ENCODE peak calls at places on chromosome 2, in six cellular contexts. One of them, this sample, is unnamed.

GRCh38 chr2:46268986-46269385 is 28.2 kb upstream of the EPAS1 start:
- DNase-seq in IMR-90: peak; percentile 28
- DNase-seq in OCI-LY7: no peak
- DNase-seq in mesenchymal stem cell: peak; percentile 88
- DNase-seq in suprapubic skin: no peak
- DNase-seq in sigmoid colon: no peak
- DNase-seq in this sample: no peak

GRCh38 chr2:33522571-33522970 is 46.1 kb downstream of the RASGRP3 start:
- DNase-seq in suprapubic skin: no peak
- DNase-seq in mesenchymal stem cell: peak; percentile 58
- DNase-seq in sigmoid colon: no peak
- DNase-seq in OCI-LY7: no peak
- DNase-seq in IMR-90: peak; percentile 42
- DNase-seq in this sample: no peak

GRCh38 chr2:230512955-230513748 is 97.2 kb downstream of the SP100 start:
- DNase-seq in IMR-90: no peak
- DNase-seq in sigmoid colon: no peak
- DNase-seq in suprapubic skin: no peak
- DNase-seq in mesenchymal stem cell: no peak
- DNase-seq in OCI-LY7: no peak
- DNase-seq in this sample: no peak

GRCh38 chr2:60603533-60604190 is 50.2 kb upstream of the BCL11A start:
- DNase-seq in mesenchymal stem cell: no peak
- DNase-seq in sigmoid colon: no peak
- DNase-seq in IMR-90: no peak
- DNase-seq in OCI-LY7: no peak
- DNase-seq in suprapubic skin: no peak
- DNase-seq in this sample: no peak

GRCh38 chr2:196718796-196719564 is 79.5 kb downstream of the CCDC150 start:
- DNase-seq in sigmoid colon: no peak
- DNase-seq in IMR-90: peak; percentile 75
- DNase-seq in OCI-LY7: no peak
- DNase-seq in suprapubic skin: no peak
- DNase-seq in mesenchymal stem cell: peak; percentile 56
- DNase-seq in this sample: no peak

GRCh38 chr2:68368657-68369339 is 3.7 kb downstream of the PLEK start:
- DNase-seq in suprapubic skin: no peak
- DNase-seq in IMR-90: peak; percentile 81
- DNase-seq in OCI-LY7: peak; percentile 20
- DNase-seq in mesenchymal stem cell: peak; percentile 75
- DNase-seq in sigmoid colon: no peak
- DNase-seq in this sample: no peak

GRCh38 chr2:227411320-227411989 is 23.7 kb upstream of the SCYGR1 start:
- DNase-seq in sigmoid colon: no peak
- DNase-seq in suprapubic skin: no peak
- DNase-seq in IMR-90: peak; percentile 39
- DNase-seq in OCI-LY7: no peak
- DNase-seq in mesenchymal stem cell: peak; percentile 39
- DNase-seq in this sample: no peak

GRCh38 chr2:119377266-119377972 is 10.6 kb downstream of the DBI start:
- DNase-seq in OCI-LY7: no peak
- DNase-seq in IMR-90: no peak
- DNase-seq in sigmoid colon: no peak
- DNase-seq in suprapubic skin: no peak
- DNase-seq in mesenchymal stem cell: no peak
- DNase-seq in this sample: no peak

GRCh38 chr2:173488861-173489260 is 134.2 kb downstream of the CDCA7 start:
- DNase-seq in sigmoid colon: no peak
- DNase-seq in suprapubic skin: no peak
- DNase-seq in OCI-LY7: no peak
- DNase-seq in IMR-90: no peak
- DNase-seq in mesenchymal stem cell: no peak
- DNase-seq in this sample: no peak

DNA sequence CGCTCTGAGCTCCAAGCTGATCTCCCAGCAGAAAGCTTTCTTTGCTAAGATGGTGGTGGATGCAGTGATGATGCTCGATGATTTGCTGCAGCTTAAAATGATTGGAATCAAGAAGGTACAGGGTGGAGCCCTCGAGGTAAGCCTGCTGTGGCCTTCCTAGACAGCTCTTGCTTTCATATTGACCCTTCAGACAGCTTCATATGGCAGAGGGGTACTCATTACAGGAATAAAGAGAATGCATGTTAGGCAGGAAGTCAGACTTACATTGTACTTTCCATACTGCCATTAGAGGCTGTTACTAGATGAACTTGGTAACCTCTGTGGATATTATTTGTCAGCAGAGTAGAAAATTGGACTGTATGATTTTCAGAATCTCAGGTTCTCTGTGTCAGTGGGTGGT is 10.5 kb downstream of the CCT7 start:
- DNase-seq in IMR-90: no peak
- DNase-seq in sigmoid colon: no peak
- DNase-seq in OCI-LY7: no peak
- DNase-seq in mesenchymal stem cell: no peak
- DNase-seq in suprapubic skin: no peak
- DNase-seq in this sample: no peak
- H3K27ac ChIP-seq in IMR-90: no peak overlapping the region
- H3K27ac ChIP-seq in sigmoid colon: no peak overlapping the region
- H3K27ac ChIP-seq in OCI-LY7: no peak overlapping the region
- H3K27ac ChIP-seq in mesenchymal stem cell: no peak overlapping the region
- H3K27ac ChIP-seq in suprapubic skin: no peak overlapping the region
- H3K27ac ChIP-seq in this sample: no peak overlapping the region

GRCh38 chr2:216219866-216220265 is 110.7 kb downstream of the XRCC5 start:
- DNase-seq in IMR-90: no peak
- DNase-seq in mesenchymal stem cell: no peak
- DNase-seq in suprapubic skin: no peak
- DNase-seq in OCI-LY7: no peak
- DNase-seq in sigmoid colon: no peak
- DNase-seq in this sample: no peak

GRCh38 chr2:216217904-216218260 is 108.7 kb downstream of the XRCC5 start:
- DNase-seq in OCI-LY7: no peak
- DNase-seq in mesenchymal stem cell: no peak
- DNase-seq in IMR-90: no peak
- DNase-seq in sigmoid colon: no peak
- DNase-seq in suprapubic skin: no peak
- DNase-seq in this sample: no peak

GRCh38 chr2:216214768-216215167 is 105.6 kb downstream of the XRCC5 start:
- DNase-seq in IMR-90: no peak
- DNase-seq in mesenchymal stem cell: no peak
- DNase-seq in suprapubic skin: no peak
- DNase-seq in sigmoid colon: no peak
- DNase-seq in OCI-LY7: no peak
- DNase-seq in this sample: no peak

GRCh38 chr2:216215991-216216390 is 106.8 kb downstream of the XRCC5 start:
- DNase-seq in suprapubic skin: no peak
- DNase-seq in mesenchymal stem cell: peak; percentile 43
- DNase-seq in sigmoid colon: no peak
- DNase-seq in OCI-LY7: peak; percentile 45
- DNase-seq in IMR-90: peak; percentile 40
- DNase-seq in this sample: no peak

DNA sequence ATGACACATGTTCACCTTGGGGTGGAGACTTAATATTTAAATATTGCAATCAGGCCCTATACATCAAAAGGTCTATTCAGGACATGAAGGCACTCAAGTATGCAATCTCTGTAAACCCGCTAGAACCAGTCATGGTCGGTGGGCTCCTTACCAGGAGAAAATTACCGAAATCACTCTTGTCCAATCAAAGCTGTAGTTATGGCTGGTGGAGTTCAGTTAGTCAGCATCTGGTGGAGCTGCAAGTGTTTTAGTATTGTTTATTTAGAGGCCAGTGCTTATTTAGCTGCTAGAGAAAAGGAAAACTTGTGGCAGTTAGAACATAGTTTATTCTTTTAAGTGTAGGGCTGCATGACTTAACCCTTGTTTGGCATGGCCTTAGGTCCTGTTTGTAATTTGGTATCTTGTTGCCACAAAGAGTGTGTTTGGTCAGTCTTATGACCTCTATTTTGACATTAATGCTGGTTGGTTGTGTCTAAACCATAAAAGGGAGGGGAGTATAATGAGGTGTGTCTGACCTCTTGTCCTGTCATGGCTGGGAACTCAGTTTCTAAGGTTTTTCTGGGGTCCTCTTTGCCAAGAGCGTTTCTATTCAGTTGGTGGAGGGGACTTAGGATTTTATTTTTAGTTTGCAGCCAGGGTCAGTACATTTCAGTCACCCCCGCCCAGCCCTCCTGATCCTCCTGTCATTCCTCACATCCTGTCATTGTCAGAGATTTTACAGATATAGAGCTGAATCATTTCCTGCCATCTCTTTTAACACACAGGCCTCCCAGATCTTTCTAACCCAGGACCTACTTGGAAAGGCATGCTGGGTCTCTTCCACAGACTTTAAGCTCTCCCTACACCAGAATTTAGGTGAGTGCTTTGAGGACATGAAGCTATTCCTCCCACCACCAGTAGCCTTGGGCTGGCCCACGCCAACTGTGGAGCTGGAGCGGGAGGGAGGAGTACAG is 108.1 kb downstream of the XRCC5 start:
- DNase-seq in suprapubic skin: no peak
- DNase-seq in OCI-LY7: peak; percentile 23
- DNase-seq in sigmoid colon: no peak
- DNase-seq in IMR-90: peak; percentile 71
- DNase-seq in mesenchymal stem cell: peak; percentile 89
- DNase-seq in this sample: no peak
- H3K4me1 ChIP-seq in suprapubic skin: no peaks in the 10 kb centered on the region
- H3K4me1 ChIP-seq in OCI-LY7: peaks cover 17% of the 10 kb centered on the region
- H3K4me1 ChIP-seq in sigmoid colon: no peaks in the 10 kb centered on the region
- H3K4me1 ChIP-seq in IMR-90: peaks cover 25% of the 10 kb centered on the region
- H3K4me1 ChIP-seq in mesenchymal stem cell: peaks cover 7% of the 10 kb centered on the region
- H3K4me1 ChIP-seq in this sample: peaks cover 13% of the 10 kb centered on the region

DNA sequence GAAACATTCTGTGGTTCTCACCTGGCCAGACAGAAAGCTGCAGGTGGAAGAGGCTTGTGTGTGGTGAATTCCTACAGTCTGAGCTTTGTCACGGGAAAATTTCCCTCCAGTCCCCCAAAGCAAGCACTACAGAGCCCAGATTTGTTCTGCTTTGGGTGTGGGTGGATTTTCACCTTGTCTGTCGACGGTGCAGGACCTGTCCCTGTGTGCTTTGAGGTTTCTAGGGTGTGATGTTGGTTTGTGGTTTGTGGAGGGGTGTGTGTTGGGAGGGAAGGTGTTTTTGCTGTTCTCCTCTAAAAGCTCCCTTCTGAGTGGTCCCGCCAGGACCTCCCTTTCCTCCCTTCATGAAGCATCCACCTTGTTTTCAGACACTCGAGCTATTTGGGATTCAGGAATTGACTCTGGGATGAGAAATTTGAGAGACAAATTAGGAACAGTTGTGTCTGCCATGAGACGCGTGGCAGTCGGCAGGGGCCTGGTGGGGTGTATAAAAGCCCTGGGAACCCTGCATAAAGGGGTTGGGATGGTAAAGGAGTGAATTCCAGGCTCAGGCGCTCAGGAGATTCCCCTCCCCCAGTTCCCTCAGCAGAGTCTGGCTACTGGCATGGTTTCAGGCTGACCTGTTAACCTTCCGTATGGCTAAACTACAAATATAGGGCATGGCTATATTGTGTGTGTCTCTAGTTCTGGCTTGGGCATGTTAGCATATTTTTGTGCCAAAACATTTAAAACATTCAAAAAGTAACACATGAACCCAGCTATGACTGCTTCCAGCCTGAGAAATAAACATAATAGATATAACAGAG is 65.5 kb downstream of the DGKD start:
- DNase-seq in mesenchymal stem cell: no peak
- DNase-seq in sigmoid colon: no peak
- DNase-seq in suprapubic skin: peak; percentile 8
- DNase-seq in OCI-LY7: peak; percentile 23
- DNase-seq in IMR-90: peak; percentile 31
- DNase-seq in this sample: no peak
- H3K27ac ChIP-seq in mesenchymal stem cell: no peak overlapping the region
- H3K27ac ChIP-seq in sigmoid colon: peak overlapping the region; percentile 28
- H3K27ac ChIP-seq in suprapubic skin: no peak overlapping the region
- H3K27ac ChIP-seq in OCI-LY7: peak overlapping the region; percentile 69
- H3K27ac ChIP-seq in IMR-90: peak overlapping the region; percentile 36
- H3K27ac ChIP-seq in this sample: peak overlapping the region; percentile 94

DNA sequence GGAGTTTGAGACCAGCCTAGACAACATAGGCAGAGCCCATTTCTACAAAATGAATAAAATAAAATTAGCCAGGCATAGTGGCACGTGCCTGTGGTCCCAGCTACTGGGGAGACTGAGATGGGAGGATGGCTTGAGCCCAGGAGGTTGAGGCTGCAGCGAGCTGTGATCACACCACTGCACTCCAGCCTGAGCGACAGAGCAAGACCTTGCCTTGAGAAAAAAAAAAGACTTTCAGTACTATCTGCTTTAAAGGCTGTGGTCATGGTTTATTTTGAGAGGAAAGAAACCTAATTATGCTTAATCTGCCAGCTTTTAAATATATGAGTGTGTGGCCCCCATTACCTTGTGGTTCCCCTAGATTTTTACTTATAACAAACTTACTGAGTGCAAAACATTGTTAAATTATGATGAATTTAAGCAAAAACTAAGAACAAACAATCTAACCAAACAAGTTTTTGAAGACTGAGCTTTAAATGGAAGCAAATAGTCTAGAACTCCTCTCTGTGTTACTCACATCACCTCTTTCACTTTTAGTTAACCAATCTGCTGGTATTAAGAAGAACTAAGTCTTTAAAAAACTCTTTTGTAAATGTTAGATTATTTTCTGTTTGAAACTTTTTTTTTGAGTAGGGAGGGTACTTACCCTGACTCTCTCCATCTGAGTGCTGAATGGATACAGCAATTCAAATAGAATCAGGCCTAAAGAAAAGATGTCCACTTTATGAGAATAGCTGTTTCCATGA is 65.4 kb downstream of the EIF2AK3 start:
- DNase-seq in IMR-90: no peak
- DNase-seq in OCI-LY7: no peak
- DNase-seq in suprapubic skin: no peak
- DNase-seq in sigmoid colon: no peak
- DNase-seq in mesenchymal stem cell: no peak
- DNase-seq in this sample: no peak
- H3K4me1 ChIP-seq in IMR-90: no peaks in the 10 kb centered on the region
- H3K4me1 ChIP-seq in OCI-LY7: no peaks in the 10 kb centered on the region
- H3K4me1 ChIP-seq in suprapubic skin: no peaks in the 10 kb centered on the region
- H3K4me1 ChIP-seq in sigmoid colon: no peaks in the 10 kb centered on the region
- H3K4me1 ChIP-seq in mesenchymal stem cell: no peaks in the 10 kb centered on the region
- H3K4me1 ChIP-seq in this sample: no peaks in the 10 kb centered on the region

GRCh38 chr2:43152711-43153627 is 73.4 kb downstream of the ZFP36L2 start:
- DNase-seq in IMR-90: no peak
- DNase-seq in OCI-LY7: no peak
- DNase-seq in mesenchymal stem cell: no peak
- DNase-seq in suprapubic skin: no peak
- DNase-seq in sigmoid colon: no peak
- DNase-seq in this sample: peak; percentile 70

GRCh38 chr2:43157506-43158232 is 68.7 kb downstream of the ZFP36L2 start:
- DNase-seq in OCI-LY7: no peak
- DNase-seq in IMR-90: no peak
- DNase-seq in sigmoid colon: no peak
- DNase-seq in suprapubic skin: no peak
- DNase-seq in mesenchymal stem cell: no peak
- DNase-seq in this sample: no peak

GRCh38 chr2:43154685-43155084 is 71.7 kb downstream of the ZFP36L2 start:
- DNase-seq in OCI-LY7: no peak
- DNase-seq in mesenchymal stem cell: no peak
- DNase-seq in IMR-90: no peak
- DNase-seq in suprapubic skin: no peak
- DNase-seq in sigmoid colon: no peak
- DNase-seq in this sample: no peak

GRCh38 chr2:43158259-43158880 is 68.0 kb downstream of the ZFP36L2 start:
- DNase-seq in mesenchymal stem cell: peak; percentile 31
- DNase-seq in sigmoid colon: peak; percentile 95
- DNase-seq in OCI-LY7: no peak
- DNase-seq in IMR-90: peak; percentile 75
- DNase-seq in suprapubic skin: peak; percentile 89
- DNase-seq in this sample: peak; percentile 57

GRCh38 chr2:43155842-43156511 is 70.4 kb downstream of the ZFP36L2 start:
- DNase-seq in OCI-LY7: no peak
- DNase-seq in suprapubic skin: no peak
- DNase-seq in sigmoid colon: no peak
- DNase-seq in mesenchymal stem cell: no peak
- DNase-seq in IMR-90: no peak
- DNase-seq in this sample: no peak
- H3K27ac ChIP-seq in OCI-LY7: no peak overlapping the region
- H3K27ac ChIP-seq in suprapubic skin: no peak overlapping the region
- H3K27ac ChIP-seq in sigmoid colon: no peak overlapping the region
- H3K27ac ChIP-seq in mesenchymal stem cell: no peak overlapping the region
- H3K27ac ChIP-seq in IMR-90: no peak overlapping the region
- H3K27ac ChIP-seq in this sample: no peak overlapping the region